ENCODE peak calls at places on chromosomes 2 and 18, in four cellular contexts. One of them, this sample, is unnamed.

GRCh38 chr18:50720281-50720680 is 99.5 kb downstream of the MRO start:
- DNase-seq in right cardiac atrium: no peak
- DNase-seq in WTC11: no peak
- DNase-seq in lower lobe of right lung: no peak
- DNase-seq in this sample: no peak

GRCh38 chr2:15561574-15562344 is 625 bp upstream of the NBAS start:
- DNase-seq in right cardiac atrium: no peak
- DNase-seq in WTC11: no peak
- DNase-seq in lower lobe of right lung: no peak
- DNase-seq in this sample: peak; percentile 15

GRCh38 chr2:230909841-230910545 is 15.0 kb downstream of the GPR55 start:
- DNase-seq in right cardiac atrium: peak; percentile 16
- DNase-seq in WTC11: no peak
- DNase-seq in lower lobe of right lung: peak; percentile 28
- DNase-seq in this sample: no peak

GRCh38 chr2:215851091-215851490 is 162.3 kb downstream of the MREG start:
- DNase-seq in right cardiac atrium: no peak
- DNase-seq in WTC11: no peak
- DNase-seq in lower lobe of right lung: no peak
- DNase-seq in this sample: no peak

GRCh38 chr2:109516445-109517117 is 97.2 kb downstream of the SEPTIN10 start:
- DNase-seq in right cardiac atrium: peak; percentile 80
- DNase-seq in WTC11: peak; percentile 87
- DNase-seq in lower lobe of right lung: peak; percentile 65
- DNase-seq in this sample: no peak

GRCh38 chr2:107730898-107731297 is 95.8 kb upstream of the RGPD4 start:
- DNase-seq in right cardiac atrium: no peak
- DNase-seq in WTC11: no peak
- DNase-seq in lower lobe of right lung: no peak
- DNase-seq in this sample: no peak

GRCh38 chr2:180717588-180717987 is 262.8 kb upstream of the UBE2E3 start:
- DNase-seq in right cardiac atrium: no peak
- DNase-seq in WTC11: no peak
- DNase-seq in lower lobe of right lung: no peak
- DNase-seq in this sample: no peak

GRCh38 chr18:48553236-48553635 is 14.4 kb downstream of the CTIF start:
- DNase-seq in right cardiac atrium: no peak
- DNase-seq in WTC11: no peak
- DNase-seq in lower lobe of right lung: no peak
- DNase-seq in this sample: no peak

This sample was measured in germinal center.